ENCODE peak calls at places on chromosome 6, in five cellular contexts. One of them, this sample, is unnamed.

GRCh38 chr6:129624488-129624887 is 85.5 kb downstream of the ARHGAP18 start:
- DNase-seq in choroid plexus epithelial cell: no peak
- DNase-seq in neural crest cell: no peak
- DNase-seq in foreskin fibroblast: no peak
- DNase-seq in colonic mucosa: no peak
- DNase-seq in this sample: no peak

GRCh38 chr6:170243791-170244291 is 47.0 kb downstream of the DLL1 start:
- DNase-seq in choroid plexus epithelial cell: peak
- DNase-seq in neural crest cell: no peak
- DNase-seq in foreskin fibroblast: peak
- DNase-seq in colonic mucosa: no peak
- DNase-seq in this sample: no peak

GRCh38 chr6:75409286-75409685 is 84.3 kb downstream of the FILIP1 start:
- DNase-seq in choroid plexus epithelial cell: no peak
- DNase-seq in neural crest cell: no peak
- DNase-seq in foreskin fibroblast: peak
- DNase-seq in colonic mucosa: no peak
- DNase-seq in this sample: no peak

GRCh38 chr6:39279539-39279938 is 34.7 kb downstream of the KCNK17 start:
- DNase-seq in choroid plexus epithelial cell: no peak
- DNase-seq in neural crest cell: no peak
- DNase-seq in foreskin fibroblast: no peak
- DNase-seq in colonic mucosa: no peak
- DNase-seq in this sample: no peak

GRCh38 chr6:17455919-17456318 is 62.5 kb downstream of the CAP2 start:
- DNase-seq in choroid plexus epithelial cell: no peak
- DNase-seq in neural crest cell: no peak
- DNase-seq in foreskin fibroblast: no peak
- DNase-seq in colonic mucosa: no peak
- DNase-seq in this sample: no peak

GRCh38 chr6:33908025-33908424 is 104.2 kb upstream of the MLN start:
- DNase-seq in choroid plexus epithelial cell: no peak
- DNase-seq in neural crest cell: no peak
- DNase-seq in foreskin fibroblast: no peak
- DNase-seq in colonic mucosa: no peak
- DNase-seq in this sample: no peak

GRCh38 chr6:70636589-70636988 is 31.1 kb upstream of the SMAP1 start:
- DNase-seq in choroid plexus epithelial cell: no peak
- DNase-seq in neural crest cell: no peak
- DNase-seq in foreskin fibroblast: no peak
- DNase-seq in colonic mucosa: no peak
- DNase-seq in this sample: no peak

GRCh38 chr6:26028753-26029569 is 58.3 kb upstream of the HFE start:
- DNase-seq in choroid plexus epithelial cell: peak
- DNase-seq in neural crest cell: no peak
- DNase-seq in foreskin fibroblast: no peak
- DNase-seq in colonic mucosa: no peak
- DNase-seq in this sample: no peak

GRCh38 chr6:43923376-43924221 is 153.6 kb downstream of the VEGFA start:
- DNase-seq in choroid plexus epithelial cell: no peak
- DNase-seq in neural crest cell: no peak
- DNase-seq in foreskin fibroblast: peak
- DNase-seq in colonic mucosa: no peak
- DNase-seq in this sample: peak

GRCh38 chr6:345747-346388 is 45.7 kb upstream of the IRF4 start:
- DNase-seq in choroid plexus epithelial cell: peak
- DNase-seq in neural crest cell: no peak
- DNase-seq in foreskin fibroblast: peak
- DNase-seq in colonic mucosa: no peak
- DNase-seq in this sample: no peak

GRCh38 chr6:110822248-110822647 is 7.0 kb upstream of the CDK19 start:
- DNase-seq in choroid plexus epithelial cell: peak
- DNase-seq in neural crest cell: no peak
- DNase-seq in foreskin fibroblast: peak
- DNase-seq in colonic mucosa: no peak
- DNase-seq in this sample: peak

GRCh38 chr6:151783692-151784091 is 23.8 kb upstream of the ESR1 start:
- DNase-seq in choroid plexus epithelial cell: no peak
- DNase-seq in neural crest cell: no peak
- DNase-seq in foreskin fibroblast: no peak
- DNase-seq in colonic mucosa: no peak
- DNase-seq in this sample: no peak

GRCh38 chr6:126033696-126034095 is 47.4 kb downstream of the TRMT11 start:
- DNase-seq in choroid plexus epithelial cell: peak
- DNase-seq in neural crest cell: no peak
- DNase-seq in foreskin fibroblast: peak
- DNase-seq in colonic mucosa: peak
- DNase-seq in this sample: peak

GRCh38 chr6:111642463-111643158 is 36.9 kb upstream of the TRAF3IP2 start:
- DNase-seq in choroid plexus epithelial cell: peak
- DNase-seq in neural crest cell: peak
- DNase-seq in foreskin fibroblast: peak
- DNase-seq in colonic mucosa: peak
- DNase-seq in this sample: peak

GRCh38 chr6:84667252-84668213 is 96.9 kb downstream of the TBX18 start:
- DNase-seq in choroid plexus epithelial cell: peak
- DNase-seq in neural crest cell: no peak
- DNase-seq in foreskin fibroblast: no peak
- DNase-seq in colonic mucosa: no peak
- DNase-seq in this sample: no peak

GRCh38 chr6:105452924-105453756 is 50.3 kb upstream of the PREP start:
- DNase-seq in choroid plexus epithelial cell: no peak
- DNase-seq in neural crest cell: no peak
- DNase-seq in foreskin fibroblast: no peak
- DNase-seq in colonic mucosa: no peak
- DNase-seq in this sample: no peak

GRCh38 chr6:10633216-10633615 is 61.2 kb downstream of the C6orf52 start:
- DNase-seq in choroid plexus epithelial cell: peak
- DNase-seq in neural crest cell: no peak
- DNase-seq in foreskin fibroblast: peak
- DNase-seq in colonic mucosa: no peak
- DNase-seq in this sample: peak

GRCh38 chr6:29992792-29993191 is 50.5 kb downstream of the HLA-A start:
- DNase-seq in choroid plexus epithelial cell: no peak
- DNase-seq in neural crest cell: no peak
- DNase-seq in foreskin fibroblast: peak
- DNase-seq in colonic mucosa: no peak
- DNase-seq in this sample: peak

GRCh38 chr6:112223070-112223861 is 31.1 kb downstream of the LAMA4 start:
- DNase-seq in choroid plexus epithelial cell: peak
- DNase-seq in neural crest cell: no peak
- DNase-seq in foreskin fibroblast: peak
- DNase-seq in colonic mucosa: no peak
- DNase-seq in this sample: peak

GRCh38 chr6:4925580-4925979 is 78.3 kb downstream of the RPP40 start:
- DNase-seq in choroid plexus epithelial cell: no peak
- DNase-seq in neural crest cell: no peak
- DNase-seq in foreskin fibroblast: no peak
- DNase-seq in colonic mucosa: no peak
- DNase-seq in this sample: no peak

GRCh38 chr6:30981942-30982772 is 1.4 kb upstream of the MUC21 start:
- DNase-seq in choroid plexus epithelial cell: peak
- DNase-seq in neural crest cell: no peak
- DNase-seq in foreskin fibroblast: peak
- DNase-seq in colonic mucosa: peak
- DNase-seq in this sample: peak

GRCh38 chr6:152185158-152185574 is 377.7 kb downstream of the ESR1 start:
- DNase-seq in choroid plexus epithelial cell: no peak
- DNase-seq in neural crest cell: no peak
- DNase-seq in foreskin fibroblast: no peak
- DNase-seq in colonic mucosa: no peak
- DNase-seq in this sample: no peak

GRCh38 chr6:43172127-43173007 is 1.3 kb downstream of the SRF start:
- DNase-seq in choroid plexus epithelial cell: peak
- DNase-seq in neural crest cell: peak
- DNase-seq in foreskin fibroblast: peak
- DNase-seq in colonic mucosa: peak
- DNase-seq in this sample: peak

GRCh38 chr6:15504581-15505350 is 158.1 kb downstream of the DTNBP1 start:
- DNase-seq in choroid plexus epithelial cell: peak
- DNase-seq in neural crest cell: no peak
- DNase-seq in foreskin fibroblast: peak
- DNase-seq in colonic mucosa: peak
- DNase-seq in this sample: peak

GRCh38 chr6:7261030-7261841 is 51.8 kb downstream of the SSR1 start:
- DNase-seq in choroid plexus epithelial cell: peak
- DNase-seq in neural crest cell: peak
- DNase-seq in foreskin fibroblast: peak
- DNase-seq in colonic mucosa: peak
- DNase-seq in this sample: peak

GRCh38 chr6:129446272-129446851 is 263.6 kb downstream of the ARHGAP18 start:
- DNase-seq in choroid plexus epithelial cell: no peak
- DNase-seq in neural crest cell: no peak
- DNase-seq in foreskin fibroblast: no peak
- DNase-seq in colonic mucosa: no peak
- DNase-seq in this sample: no peak

GRCh38 chr6:113031591-113031990 is 684.5 kb downstream of the RFPL4B start:
- DNase-seq in choroid plexus epithelial cell: no peak
- DNase-seq in neural crest cell: no peak
- DNase-seq in foreskin fibroblast: no peak
- DNase-seq in colonic mucosa: no peak
- DNase-seq in this sample: no peak

GRCh38 chr6:121305957-121306607 is 28.2 kb downstream of the TBC1D32 start:
- DNase-seq in choroid plexus epithelial cell: peak
- DNase-seq in neural crest cell: no peak
- DNase-seq in foreskin fibroblast: peak
- DNase-seq in colonic mucosa: no peak
- DNase-seq in this sample: peak

GRCh38 chr6:52162940-52163908 is 23.0 kb upstream of the IL17A start:
- DNase-seq in choroid plexus epithelial cell: peak
- DNase-seq in neural crest cell: no peak
- DNase-seq in foreskin fibroblast: peak
- DNase-seq in colonic mucosa: no peak
- DNase-seq in this sample: peak

DNA sequence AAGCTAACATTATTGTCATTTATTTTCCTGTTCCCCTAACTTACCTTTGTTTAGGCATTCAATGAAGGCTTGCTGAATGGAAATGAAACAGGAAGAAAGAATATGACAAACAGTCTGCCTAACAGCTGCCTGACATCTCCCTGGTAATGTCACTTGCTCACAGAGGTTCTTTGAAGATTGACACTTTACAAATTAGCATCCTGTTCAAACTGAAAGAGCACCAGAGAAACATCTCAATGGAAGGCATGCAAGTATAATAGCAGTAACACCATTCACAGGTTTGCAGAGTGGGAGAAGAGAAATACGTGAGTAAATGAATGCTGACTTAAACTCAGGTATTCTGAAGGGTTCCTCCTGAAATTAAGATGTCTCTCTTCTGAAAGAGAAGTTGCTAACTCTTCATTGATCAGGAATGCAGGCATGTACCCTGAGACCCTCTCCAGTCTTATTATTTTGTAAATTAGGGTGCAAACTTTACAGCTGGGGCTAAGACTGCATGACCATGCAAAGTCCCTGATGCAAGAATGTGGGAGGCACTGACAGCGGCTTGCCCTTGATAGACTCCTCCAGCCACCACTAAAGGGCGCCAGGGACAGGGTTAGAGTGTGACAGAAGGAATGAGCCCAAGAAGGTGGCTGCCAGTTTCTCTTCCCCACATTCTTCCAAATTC is 1.3 kb upstream of the SMLR1 start:
- DNase-seq in choroid plexus epithelial cell: no peak
- DNase-seq in neural crest cell: no peak
- DNase-seq in foreskin fibroblast: no peak
- DNase-seq in colonic mucosa: no peak
- DNase-seq in this sample: no peak
- TF ChIP-seq CTCF in choroid plexus epithelial cell: no peak
- TF ChIP-seq CTCF in neural crest cell: no peak
- TF ChIP-seq CTCF in foreskin fibroblast: no peak
- TF ChIP-seq CTCF in colonic mucosa: no peak
- TF ChIP-seq CTCF in this sample: no peak

GRCh38 chr6:95133578-95133977 is 443.8 kb upstream of the MANEA start:
- DNase-seq in choroid plexus epithelial cell: peak
- DNase-seq in neural crest cell: no peak
- DNase-seq in foreskin fibroblast: no peak
- DNase-seq in colonic mucosa: no peak
- DNase-seq in this sample: peak
- TF ChIP-seq CTCF in choroid plexus epithelial cell: peak
- TF ChIP-seq CTCF in neural crest cell: peak
- TF ChIP-seq CTCF in foreskin fibroblast: no peak
- TF ChIP-seq CTCF in colonic mucosa: no peak
- TF ChIP-seq CTCF in this sample: peak

DNA sequence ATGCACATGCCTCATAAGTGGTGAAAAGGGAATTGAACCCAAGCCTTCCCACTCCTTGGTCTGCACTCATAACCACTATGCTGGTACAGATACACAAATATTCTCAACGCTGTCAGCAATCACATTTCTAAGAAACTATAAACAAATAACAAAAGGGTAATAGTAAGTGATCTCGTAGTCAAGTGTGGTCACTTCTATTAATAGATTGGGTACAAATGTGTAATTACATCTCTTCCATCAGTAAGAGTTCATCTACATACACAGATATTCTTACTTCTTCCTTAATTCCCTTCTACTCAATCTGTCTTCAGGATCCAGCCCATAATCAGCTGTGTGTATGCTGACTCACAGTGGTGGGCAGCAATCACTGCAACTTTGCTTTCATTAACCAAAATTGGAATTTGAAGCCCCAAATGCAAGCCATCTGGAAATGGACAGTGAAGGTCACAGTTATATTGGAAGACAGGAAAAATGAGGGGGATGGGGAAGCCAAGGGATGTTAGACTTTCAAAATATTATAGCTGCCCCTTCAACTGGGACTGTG is 6.7 kb downstream of the PRSS35 start:
- DNase-seq in choroid plexus epithelial cell: peak
- DNase-seq in neural crest cell: no peak
- DNase-seq in foreskin fibroblast: peak
- DNase-seq in colonic mucosa: no peak
- DNase-seq in this sample: peak
- TF ChIP-seq CTCF in choroid plexus epithelial cell: peak
- TF ChIP-seq CTCF in neural crest cell: peak
- TF ChIP-seq CTCF in foreskin fibroblast: peak
- TF ChIP-seq CTCF in colonic mucosa: no peak
- TF ChIP-seq CTCF in this sample: no peak

GRCh38 chr6:51167468-51167867 is 348.8 kb downstream of the TFAP2B start:
- DNase-seq in choroid plexus epithelial cell: no peak
- DNase-seq in neural crest cell: no peak
- DNase-seq in foreskin fibroblast: no peak
- DNase-seq in colonic mucosa: no peak
- DNase-seq in this sample: no peak

GRCh38 chr6:51166914-51167313 is 348.2 kb downstream of the TFAP2B start:
- DNase-seq in choroid plexus epithelial cell: no peak
- DNase-seq in neural crest cell: no peak
- DNase-seq in foreskin fibroblast: no peak
- DNase-seq in colonic mucosa: no peak
- DNase-seq in this sample: no peak

GRCh38 chr6:51163843-51164529 is 345.3 kb downstream of the TFAP2B start:
- DNase-seq in choroid plexus epithelial cell: no peak
- DNase-seq in neural crest cell: no peak
- DNase-seq in foreskin fibroblast: no peak
- DNase-seq in colonic mucosa: no peak
- DNase-seq in this sample: no peak

DNA sequence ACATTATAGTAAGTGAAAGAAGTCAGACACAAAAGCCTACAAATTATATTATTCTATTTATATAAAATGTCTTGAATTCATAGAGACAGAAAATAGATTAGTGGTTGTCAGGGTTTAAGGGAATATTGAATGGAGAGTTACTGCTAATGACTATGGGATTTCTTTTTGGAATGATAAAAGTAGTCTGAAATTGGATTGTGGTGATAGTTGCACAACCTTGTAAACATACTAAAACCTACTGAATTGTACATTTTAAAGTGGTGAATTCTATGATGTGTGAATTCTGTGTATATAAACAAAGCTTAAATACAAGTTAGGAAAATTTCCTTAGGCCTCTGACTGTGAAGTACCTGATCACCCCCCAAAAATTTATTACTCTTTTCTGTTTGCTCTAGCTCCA is 343.1 kb downstream of the TFAP2B start:
- DNase-seq in choroid plexus epithelial cell: no peak
- DNase-seq in neural crest cell: no peak
- DNase-seq in foreskin fibroblast: no peak
- DNase-seq in colonic mucosa: no peak
- DNase-seq in this sample: no peak
- TF ChIP-seq CTCF in choroid plexus epithelial cell: no peak
- TF ChIP-seq CTCF in neural crest cell: no peak
- TF ChIP-seq CTCF in foreskin fibroblast: no peak
- TF ChIP-seq CTCF in colonic mucosa: no peak
- TF ChIP-seq CTCF in this sample: no peak